ENCODE peak calls at places on chromosomes 2 and 18, in four cellular contexts. One of them, this sample, is unnamed.

GRCh38 chr2:38522754-38523349 is 79.9 kb downstream of the HNRNPLL start:
- DNase-seq in A549: no peak
- DNase-seq in K562: no peak
- DNase-seq in HepG2: no peak
- DNase-seq in this sample: no peak

GRCh38 chr2:119696494-119697030 is 17.6 kb downstream of the TMEM177 start:
- DNase-seq in A549: no peak
- DNase-seq in K562: no peak
- DNase-seq in HepG2: no peak
- DNase-seq in this sample: no peak

GRCh38 chr2:74959106-74959751 is 786 bp downstream of the POLE4 start:
- DNase-seq in A549: no peak
- DNase-seq in K562: no peak
- DNase-seq in HepG2: no peak
- DNase-seq in this sample: no peak

GRCh38 chr2:166375736-166376487 is at the start of gene SCN9A:
- DNase-seq in A549: peak; percentile 92
- DNase-seq in K562: peak; percentile 90
- DNase-seq in HepG2: peak; percentile 82
- DNase-seq in this sample: peak; percentile 64

GRCh38 chr2:240229603-240230423 is 89.4 kb upstream of the OTOS start:
- DNase-seq in A549: no peak
- DNase-seq in K562: no peak
- DNase-seq in HepG2: no peak
- DNase-seq in this sample: peak; percentile 60

GRCh38 chr2:169693344-169693743 is 861 bp downstream of the CFAP210 start:
- DNase-seq in A549: peak; percentile 17
- DNase-seq in K562: peak; percentile 27
- DNase-seq in HepG2: peak; percentile 52
- DNase-seq in this sample: peak; percentile 37

GRCh38 chr2:146547236-146547635 is 1297.6 kb upstream of the ACVR2A start:
- DNase-seq in A549: no peak
- DNase-seq in K562: no peak
- DNase-seq in HepG2: no peak
- DNase-seq in this sample: no peak

GRCh38 chr2:112096098-112096497 is 41.0 kb downstream of the TMEM87B start:
- DNase-seq in A549: no peak
- DNase-seq in K562: no peak
- DNase-seq in HepG2: no peak
- DNase-seq in this sample: no peak

GRCh38 chr2:100878000-100878786 is 58.3 kb downstream of the NPAS2 start:
- DNase-seq in A549: no peak
- DNase-seq in K562: no peak
- DNase-seq in HepG2: no peak
- DNase-seq in this sample: no peak

GRCh38 chr2:74887445-74887951 is 53.6 kb downstream of the HK2 start:
- DNase-seq in A549: no peak
- DNase-seq in K562: no peak
- DNase-seq in HepG2: no peak
- DNase-seq in this sample: no peak

GRCh38 chr2:240452471-240453256 is 17.2 kb downstream of the GPC1 start:
- DNase-seq in A549: peak; percentile 53
- DNase-seq in K562: peak; percentile 93
- DNase-seq in HepG2: peak; percentile 41
- DNase-seq in this sample: peak; percentile 56

GRCh38 chr18:11807233-11807632 is 44.0 kb upstream of the CHMP1B start:
- DNase-seq in A549: peak; percentile 19
- DNase-seq in K562: no peak
- DNase-seq in HepG2: no peak
- DNase-seq in this sample: no peak

GRCh38 chr2:231347081-231347480 is 48.4 kb upstream of the B3GNT7 start:
- DNase-seq in A549: no peak
- DNase-seq in K562: peak; percentile 50
- DNase-seq in HepG2: no peak
- DNase-seq in this sample: no peak

GRCh38 chr2:111119004-111119846 is 1.5 kb upstream of the BCL2L11 start:
- DNase-seq in A549: no peak
- DNase-seq in K562: no peak
- DNase-seq in HepG2: no peak
- DNase-seq in this sample: peak; percentile 72

GRCh38 chr2:138829326-138829725 is 49.1 kb upstream of the NXPH2 start:
- DNase-seq in A549: peak; percentile 64
- DNase-seq in K562: peak; percentile 37
- DNase-seq in HepG2: peak; percentile 64
- DNase-seq in this sample: peak; percentile 60

GRCh38 chr2:25338401-25338800 is 3.3 kb downstream of the DNMT3A start:
- DNase-seq in A549: no peak
- DNase-seq in K562: no peak
- DNase-seq in HepG2: no peak
- DNase-seq in this sample: no peak

GRCh38 chr2:237134321-237134720 is 48.6 kb downstream of the COPS8 start:
- DNase-seq in A549: no peak
- DNase-seq in K562: no peak
- DNase-seq in HepG2: no peak
- DNase-seq in this sample: no peak

GRCh38 chr18:29892960-29893558 is 1149.5 kb downstream of the DSC3 start:
- DNase-seq in A549: peak; percentile 8
- DNase-seq in K562: peak; percentile 8
- DNase-seq in HepG2: no peak
- DNase-seq in this sample: peak; percentile 11

GRCh38 chr2:122960727-122961641 is 1064.1 kb upstream of the CNTNAP5 start:
- DNase-seq in A549: peak; percentile 4
- DNase-seq in K562: no peak
- DNase-seq in HepG2: no peak
- DNase-seq in this sample: no peak

GRCh38 chr2:235618039-235618438 is 124.2 kb downstream of the AGAP1 start:
- DNase-seq in A549: no peak
- DNase-seq in K562: no peak
- DNase-seq in HepG2: no peak
- DNase-seq in this sample: no peak

GRCh38 chr2:62216616-62217015 is 20.7 kb downstream of the B3GNT2 start:
- DNase-seq in A549: peak; percentile 46
- DNase-seq in K562: no peak
- DNase-seq in HepG2: peak; percentile 55
- DNase-seq in this sample: peak; percentile 72

DNA sequence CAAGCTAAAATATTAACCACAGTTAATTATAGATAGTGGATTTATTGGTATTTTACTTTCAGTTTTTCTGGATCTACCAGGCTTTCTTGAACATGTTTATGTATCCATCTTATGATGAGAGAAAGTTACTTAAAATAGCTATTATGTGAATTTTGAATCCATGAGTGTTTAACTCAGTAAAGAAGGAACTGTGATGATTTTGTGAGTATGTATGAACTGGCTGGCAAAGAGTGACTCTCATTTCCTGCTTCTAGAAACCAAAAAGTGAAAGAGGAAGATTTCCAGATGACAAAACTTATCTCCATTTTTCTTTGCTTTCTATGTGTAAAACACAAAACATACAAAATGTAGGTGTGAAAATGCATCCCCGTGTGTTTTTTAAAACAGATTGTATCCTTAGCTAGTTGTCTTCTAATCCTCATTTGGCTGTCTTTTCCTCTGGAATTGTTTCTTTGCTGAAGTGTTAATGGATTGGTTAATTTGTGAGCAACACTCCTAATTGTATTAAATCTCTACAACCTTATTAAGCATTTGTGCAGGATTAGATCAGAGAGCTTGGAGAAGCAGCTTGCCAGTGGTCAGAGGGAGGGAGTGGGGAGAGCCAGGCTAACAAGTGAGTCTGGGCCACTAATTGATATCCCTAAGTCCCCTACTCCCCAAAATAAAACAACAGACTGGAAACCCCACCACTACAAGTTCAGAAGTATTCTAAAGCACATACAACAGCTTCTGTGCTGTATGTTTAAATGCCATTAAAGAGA is 23.9 kb downstream of the PTPRM start:
- DNase-seq in A549: no peak
- DNase-seq in K562: no peak
- DNase-seq in HepG2: no peak
- DNase-seq in this sample: no peak
- TF ChIP-seq MYC in A549: no peak
- TF ChIP-seq MYC in K562: no peak
- TF ChIP-seq MYC in HepG2: no peak
- TF ChIP-seq MYC in this sample: no peak

GRCh38 chr2:43945439-43945838 is 50.4 kb downstream of the LRPPRC start:
- DNase-seq in A549: no peak
- DNase-seq in K562: no peak
- DNase-seq in HepG2: no peak
- DNase-seq in this sample: no peak

GRCh38 chr2:43944915-43945314 is 50.9 kb downstream of the LRPPRC start:
- DNase-seq in A549: no peak
- DNase-seq in K562: no peak
- DNase-seq in HepG2: no peak
- DNase-seq in this sample: no peak

GRCh38 chr2:43948370-43948769 is 47.4 kb downstream of the LRPPRC start:
- DNase-seq in A549: no peak
- DNase-seq in K562: no peak
- DNase-seq in HepG2: no peak
- DNase-seq in this sample: no peak

GRCh38 chr2:43950383-43951008 is 45.3 kb downstream of the LRPPRC start:
- DNase-seq in A549: peak; percentile 69
- DNase-seq in K562: no peak
- DNase-seq in HepG2: peak; percentile 54
- DNase-seq in this sample: peak; percentile 57
- TF ChIP-seq MYC in A549: no peak
- TF ChIP-seq MYC in K562: no peak
- TF ChIP-seq MYC in HepG2: no peak
- TF ChIP-seq MYC in this sample: no peak

DNA sequence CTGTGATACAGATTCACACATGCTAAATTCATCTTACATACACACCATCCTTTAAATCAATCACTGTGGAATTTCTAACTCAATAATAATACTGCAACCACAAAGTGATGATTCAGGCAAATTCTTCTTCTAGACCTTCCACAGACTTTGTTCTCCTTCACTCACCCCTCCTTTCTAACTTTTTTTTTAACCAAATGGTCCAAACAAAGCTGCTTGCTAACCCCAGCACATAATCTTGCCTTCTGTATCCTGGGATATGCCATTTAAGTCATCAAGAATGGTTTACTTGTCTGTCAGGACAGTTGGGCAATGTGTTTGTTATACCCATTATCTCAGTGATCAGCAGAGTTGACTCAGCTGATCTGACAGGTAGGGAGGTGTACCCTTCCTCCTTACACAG is 10.0 kb downstream of the SLC40A1 start:
- DNase-seq in A549: no peak
- DNase-seq in K562: no peak
- DNase-seq in HepG2: peak; percentile 74
- DNase-seq in this sample: no peak
- TF ChIP-seq MYC in A549: no peak
- TF ChIP-seq MYC in K562: no peak
- TF ChIP-seq MYC in HepG2: no peak
- TF ChIP-seq MYC in this sample: no peak

DNA sequence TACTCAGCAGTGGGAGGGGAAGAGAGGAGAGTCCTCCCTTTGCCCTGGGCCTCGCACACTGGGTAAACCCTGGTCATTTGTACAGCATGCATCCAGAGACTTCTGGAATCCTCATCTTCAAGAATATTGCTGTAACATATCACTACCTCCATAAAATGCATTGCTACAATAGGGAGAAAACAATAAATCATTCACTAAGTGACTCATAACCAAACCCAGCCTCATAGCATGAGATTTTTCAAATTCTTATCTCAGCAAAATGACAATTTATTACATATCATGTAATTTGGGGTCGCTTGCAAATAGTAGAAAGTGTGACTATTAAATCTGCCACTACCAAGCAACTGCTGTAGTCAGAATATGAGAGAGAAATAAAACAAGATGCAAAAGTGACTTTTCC is 189.4 kb downstream of the ALK start:
- DNase-seq in A549: no peak
- DNase-seq in K562: no peak
- DNase-seq in HepG2: no peak
- DNase-seq in this sample: no peak
- TF ChIP-seq MYC in A549: no peak
- TF ChIP-seq MYC in K562: no peak
- TF ChIP-seq MYC in HepG2: no peak
- TF ChIP-seq MYC in this sample: no peak

DNA sequence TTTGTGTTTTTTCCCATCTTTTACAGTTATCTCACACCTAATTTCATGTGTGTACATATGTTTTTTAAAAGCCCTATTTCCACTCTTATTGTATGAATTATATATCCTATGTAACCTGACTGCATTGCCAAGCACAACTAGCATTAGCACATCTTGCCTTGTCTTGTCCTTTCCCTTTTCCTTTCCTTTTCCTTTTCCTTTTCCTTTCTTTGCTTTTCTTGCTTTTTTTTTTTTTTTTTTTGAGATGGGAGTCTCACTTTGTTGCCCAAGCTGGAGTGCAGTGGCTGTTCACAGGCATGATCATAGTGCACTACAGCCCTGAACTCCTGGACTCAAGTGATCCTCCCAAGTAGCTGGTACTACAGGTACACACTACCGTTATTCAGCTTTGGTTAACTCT is 172.7 kb upstream of the BOD1L2 start:
- DNase-seq in A549: no peak
- DNase-seq in K562: no peak
- DNase-seq in HepG2: no peak
- DNase-seq in this sample: no peak
- TF ChIP-seq MYC in A549: no peak
- TF ChIP-seq MYC in K562: no peak
- TF ChIP-seq MYC in HepG2: no peak
- TF ChIP-seq MYC in this sample: no peak

GRCh38 chr2:42098571-42099430 is 51.0 kb downstream of the PKDCC start:
- DNase-seq in A549: no peak
- DNase-seq in K562: no peak
- DNase-seq in HepG2: no peak
- DNase-seq in this sample: peak; percentile 32

GRCh38 chr2:42096869-42097591 is 49.2 kb downstream of the PKDCC start:
- DNase-seq in A549: no peak
- DNase-seq in K562: no peak
- DNase-seq in HepG2: no peak
- DNase-seq in this sample: no peak

GRCh38 chr2:42094114-42094513 is 46.3 kb downstream of the PKDCC start:
- DNase-seq in A549: no peak
- DNase-seq in K562: no peak
- DNase-seq in HepG2: no peak
- DNase-seq in this sample: no peak

GRCh38 chr2:42092084-42092996 is 44.5 kb downstream of the PKDCC start:
- DNase-seq in A549: peak; percentile 75
- DNase-seq in K562: no peak
- DNase-seq in HepG2: peak; percentile 98
- DNase-seq in this sample: peak; percentile 25

GRCh38 chr2:42095923-42096408 is 48.1 kb downstream of the PKDCC start:
- DNase-seq in A549: peak; percentile 84
- DNase-seq in K562: peak; percentile 39
- DNase-seq in HepG2: peak; percentile 81
- DNase-seq in this sample: peak; percentile 80
- TF ChIP-seq MYC in A549: no peak
- TF ChIP-seq MYC in K562: no peak
- TF ChIP-seq MYC in HepG2: no peak
- TF ChIP-seq MYC in this sample: no peak